ENCODE peak calls at places on chromosome 20, in seven cellular contexts. One of them, this sample, is unnamed.

GRCh38 chr20:45014671-45015415 is 48.5 kb downstream of the STK4 start:
- DNase-seq in activated B cell treated with CpG ODN at 0.5 μM for 24 hours: no peak
- DNase-seq in thoracic aorta: no peak
- DNase-seq in psoas muscle: no peak
- DNase-seq in body of pancreas: no peak
- DNase-seq in cardiac fibroblast: peak; percentile 67
- DNase-seq in mucosa of descending colon: no peak
- DNase-seq in this sample: no peak

GRCh38 chr20:36460648-36461599 is 80.4 kb upstream of the MYL9 start:
- DNase-seq in body of pancreas: peak; percentile 96
- DNase-seq in mucosa of descending colon: peak; percentile 95
- DNase-seq in thoracic aorta: peak; percentile 79
- DNase-seq in psoas muscle: peak; percentile 97
- DNase-seq in activated B cell treated with CpG ODN at 0.5 μM for 24 hours: peak; percentile 85
- DNase-seq in cardiac fibroblast: peak; percentile 90
- DNase-seq in this sample: peak; percentile 92

GRCh38 chr20:44033344-44033743 is 118.7 kb downstream of the TOX2 start:
- DNase-seq in activated B cell treated with CpG ODN at 0.5 μM for 24 hours: no peak
- DNase-seq in thoracic aorta: no peak
- DNase-seq in body of pancreas: no peak
- DNase-seq in psoas muscle: no peak
- DNase-seq in mucosa of descending colon: no peak
- DNase-seq in cardiac fibroblast: peak; percentile 15
- DNase-seq in this sample: no peak

GRCh38 chr20:19056909-19057308 is 155.5 kb upstream of the SLC24A3 start:
- DNase-seq in activated B cell treated with CpG ODN at 0.5 μM for 24 hours: no peak
- DNase-seq in cardiac fibroblast: no peak
- DNase-seq in psoas muscle: no peak
- DNase-seq in thoracic aorta: no peak
- DNase-seq in body of pancreas: no peak
- DNase-seq in mucosa of descending colon: no peak
- DNase-seq in this sample: no peak

GRCh38 chr20:47292581-47292980 is 63.9 kb downstream of the ZMYND8 start:
- DNase-seq in mucosa of descending colon: no peak
- DNase-seq in psoas muscle: no peak
- DNase-seq in activated B cell treated with CpG ODN at 0.5 μM for 24 hours: no peak
- DNase-seq in body of pancreas: no peak
- DNase-seq in cardiac fibroblast: no peak
- DNase-seq in thoracic aorta: no peak
- DNase-seq in this sample: no peak

GRCh38 chr20:37539956-37540455 is 12.3 kb upstream of the BLCAP start:
- DNase-seq in activated B cell treated with CpG ODN at 0.5 μM for 24 hours: no peak
- DNase-seq in body of pancreas: no peak
- DNase-seq in cardiac fibroblast: no peak
- DNase-seq in mucosa of descending colon: no peak
- DNase-seq in thoracic aorta: no peak
- DNase-seq in psoas muscle: no peak
- DNase-seq in this sample: peak; percentile 6

GRCh38 chr20:35511814-35512420 is 17.5 kb downstream of the C20orf173 start:
- DNase-seq in activated B cell treated with CpG ODN at 0.5 μM for 24 hours: no peak
- DNase-seq in thoracic aorta: no peak
- DNase-seq in mucosa of descending colon: no peak
- DNase-seq in cardiac fibroblast: peak; percentile 54
- DNase-seq in psoas muscle: no peak
- DNase-seq in body of pancreas: no peak
- DNase-seq in this sample: no peak

GRCh38 chr20:43771791-43772190 is 45.0 kb upstream of the GTSF1L start:
- DNase-seq in mucosa of descending colon: no peak
- DNase-seq in psoas muscle: no peak
- DNase-seq in body of pancreas: no peak
- DNase-seq in cardiac fibroblast: no peak
- DNase-seq in activated B cell treated with CpG ODN at 0.5 μM for 24 hours: no peak
- DNase-seq in thoracic aorta: no peak
- DNase-seq in this sample: no peak

GRCh38 chr20:16434087-16434664 is 139.1 kb downstream of the KIF16B start:
- DNase-seq in body of pancreas: peak; percentile 51
- DNase-seq in cardiac fibroblast: peak; percentile 48
- DNase-seq in thoracic aorta: no peak
- DNase-seq in psoas muscle: peak; percentile 24
- DNase-seq in mucosa of descending colon: peak; percentile 50
- DNase-seq in activated B cell treated with CpG ODN at 0.5 μM for 24 hours: peak; percentile 48
- DNase-seq in this sample: peak; percentile 69

GRCh38 chr20:52004720-52005119 is 186.9 kb downstream of the ZFP64 start:
- DNase-seq in cardiac fibroblast: peak; percentile 53
- DNase-seq in psoas muscle: no peak
- DNase-seq in thoracic aorta: no peak
- DNase-seq in body of pancreas: no peak
- DNase-seq in mucosa of descending colon: no peak
- DNase-seq in activated B cell treated with CpG ODN at 0.5 μM for 24 hours: no peak
- DNase-seq in this sample: no peak

GRCh38 chr20:32474967-32475819 is 109.9 kb downstream of the NOL4L start:
- DNase-seq in psoas muscle: peak; percentile 88
- DNase-seq in activated B cell treated with CpG ODN at 0.5 μM for 24 hours: no peak
- DNase-seq in thoracic aorta: peak; percentile 21
- DNase-seq in body of pancreas: peak; percentile 86
- DNase-seq in cardiac fibroblast: peak; percentile 92
- DNase-seq in mucosa of descending colon: peak; percentile 96
- DNase-seq in this sample: peak; percentile 93

GRCh38 chr20:31811796-31812728 is 7.1 kb upstream of the MYLK2 start:
- DNase-seq in mucosa of descending colon: no peak
- DNase-seq in psoas muscle: peak; percentile 59
- DNase-seq in body of pancreas: peak; percentile 44
- DNase-seq in activated B cell treated with CpG ODN at 0.5 μM for 24 hours: no peak
- DNase-seq in thoracic aorta: no peak
- DNase-seq in cardiac fibroblast: peak; percentile 70
- DNase-seq in this sample: no peak

GRCh38 chr20:12528591-12529041 is 480.2 kb upstream of the SPTLC3 start:
- DNase-seq in thoracic aorta: no peak
- DNase-seq in mucosa of descending colon: no peak
- DNase-seq in psoas muscle: no peak
- DNase-seq in cardiac fibroblast: no peak
- DNase-seq in body of pancreas: no peak
- DNase-seq in activated B cell treated with CpG ODN at 0.5 μM for 24 hours: no peak
- DNase-seq in this sample: no peak

GRCh38 chr20:1949711-1950110 is 44.1 kb downstream of the PDYN start:
- DNase-seq in body of pancreas: no peak
- DNase-seq in activated B cell treated with CpG ODN at 0.5 μM for 24 hours: no peak
- DNase-seq in psoas muscle: no peak
- DNase-seq in thoracic aorta: no peak
- DNase-seq in cardiac fibroblast: no peak
- DNase-seq in mucosa of descending colon: no peak
- DNase-seq in this sample: no peak

GRCh38 chr20:63815613-63815862 is 15.5 kb downstream of the ZBTB46 start:
- DNase-seq in body of pancreas: no peak
- DNase-seq in psoas muscle: no peak
- DNase-seq in thoracic aorta: no peak
- DNase-seq in mucosa of descending colon: no peak
- DNase-seq in activated B cell treated with CpG ODN at 0.5 μM for 24 hours: no peak
- DNase-seq in cardiac fibroblast: no peak
- DNase-seq in this sample: no peak

GRCh38 chr20:63815869-63816268 is 15.2 kb downstream of the ZBTB46 start:
- DNase-seq in body of pancreas: no peak
- DNase-seq in thoracic aorta: no peak
- DNase-seq in psoas muscle: no peak
- DNase-seq in cardiac fibroblast: no peak
- DNase-seq in mucosa of descending colon: no peak
- DNase-seq in activated B cell treated with CpG ODN at 0.5 μM for 24 hours: no peak
- DNase-seq in this sample: no peak

GRCh38 chr20:63822276-63822696 is 8.8 kb downstream of the ZBTB46 start:
- DNase-seq in activated B cell treated with CpG ODN at 0.5 μM for 24 hours: no peak
- DNase-seq in cardiac fibroblast: no peak
- DNase-seq in psoas muscle: no peak
- DNase-seq in thoracic aorta: no peak
- DNase-seq in body of pancreas: peak; percentile 48
- DNase-seq in mucosa of descending colon: no peak
- DNase-seq in this sample: no peak

GRCh38 chr20:63821824-63822223 is 9.2 kb downstream of the ZBTB46 start:
- DNase-seq in activated B cell treated with CpG ODN at 0.5 μM for 24 hours: no peak
- DNase-seq in psoas muscle: no peak
- DNase-seq in body of pancreas: no peak
- DNase-seq in cardiac fibroblast: no peak
- DNase-seq in thoracic aorta: no peak
- DNase-seq in mucosa of descending colon: no peak
- DNase-seq in this sample: no peak

DNA sequence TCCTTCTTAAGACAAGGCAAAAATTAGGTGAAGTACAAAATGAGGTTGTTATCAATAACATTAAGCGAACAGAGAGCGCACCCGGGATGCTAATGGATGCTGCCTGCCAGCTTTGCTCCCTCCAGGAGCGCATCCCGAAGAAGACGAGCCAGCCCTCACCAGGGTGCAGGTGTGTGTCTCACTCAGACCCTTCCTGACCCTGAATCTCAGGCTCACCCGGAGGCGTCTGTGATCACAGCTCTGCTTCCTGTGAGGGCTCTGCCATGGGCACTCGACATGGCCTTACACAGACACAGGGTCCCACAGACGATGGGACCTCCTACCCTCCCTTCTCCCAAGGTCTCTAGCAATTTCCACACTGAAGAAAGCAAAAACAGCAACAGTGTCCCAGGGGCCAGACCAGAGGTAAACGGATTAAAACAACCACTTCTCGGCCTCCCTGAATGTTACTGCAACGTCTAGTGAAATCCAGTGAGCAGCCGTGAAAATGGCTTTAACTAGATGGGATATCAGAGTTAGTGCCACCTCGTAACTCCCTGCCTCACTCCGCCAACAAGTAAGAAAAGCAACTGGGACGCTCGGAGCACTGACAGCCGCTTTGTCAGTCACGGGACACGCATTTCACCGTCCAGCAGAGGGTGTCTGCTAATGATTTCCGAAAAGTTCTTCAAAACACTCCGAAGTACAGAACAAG is 11.7 kb downstream of the ZBTB46 start:
- DNase-seq in body of pancreas: no peak
- DNase-seq in cardiac fibroblast: peak; percentile 49
- DNase-seq in activated B cell treated with CpG ODN at 0.5 μM for 24 hours: no peak
- DNase-seq in thoracic aorta: no peak
- DNase-seq in mucosa of descending colon: no peak
- DNase-seq in psoas muscle: no peak
- DNase-seq in this sample: no peak
- TF ChIP-seq CTCF in body of pancreas: no peak
- TF ChIP-seq CTCF in cardiac fibroblast: peak; percentile 35
- TF ChIP-seq CTCF in activated B cell treated with CpG ODN at 0.5 μM for 24 hours: no peak
- TF ChIP-seq CTCF in thoracic aorta: no peak
- TF ChIP-seq CTCF in mucosa of descending colon: no peak
- TF ChIP-seq CTCF in psoas muscle: peak; percentile 44
- TF ChIP-seq CTCF in this sample: peak; percentile 56

GRCh38 chr20:62368629-62369507 is 1.8 kb upstream of the LAMA5 start:
- DNase-seq in thoracic aorta: no peak
- DNase-seq in mucosa of descending colon: no peak
- DNase-seq in psoas muscle: peak; percentile 67
- DNase-seq in body of pancreas: no peak
- DNase-seq in cardiac fibroblast: peak; percentile 45
- DNase-seq in activated B cell treated with CpG ODN at 0.5 μM for 24 hours: no peak
- DNase-seq in this sample: no peak
- TF ChIP-seq CTCF in thoracic aorta: peak; percentile 48
- TF ChIP-seq CTCF in mucosa of descending colon: peak; percentile 14
- TF ChIP-seq CTCF in psoas muscle: peak; percentile 41
- TF ChIP-seq CTCF in body of pancreas: no peak
- TF ChIP-seq CTCF in cardiac fibroblast: peak; percentile 30
- TF ChIP-seq CTCF in activated B cell treated with CpG ODN at 0.5 μM for 24 hours: no peak
- TF ChIP-seq CTCF in this sample: peak; percentile 83

DNA sequence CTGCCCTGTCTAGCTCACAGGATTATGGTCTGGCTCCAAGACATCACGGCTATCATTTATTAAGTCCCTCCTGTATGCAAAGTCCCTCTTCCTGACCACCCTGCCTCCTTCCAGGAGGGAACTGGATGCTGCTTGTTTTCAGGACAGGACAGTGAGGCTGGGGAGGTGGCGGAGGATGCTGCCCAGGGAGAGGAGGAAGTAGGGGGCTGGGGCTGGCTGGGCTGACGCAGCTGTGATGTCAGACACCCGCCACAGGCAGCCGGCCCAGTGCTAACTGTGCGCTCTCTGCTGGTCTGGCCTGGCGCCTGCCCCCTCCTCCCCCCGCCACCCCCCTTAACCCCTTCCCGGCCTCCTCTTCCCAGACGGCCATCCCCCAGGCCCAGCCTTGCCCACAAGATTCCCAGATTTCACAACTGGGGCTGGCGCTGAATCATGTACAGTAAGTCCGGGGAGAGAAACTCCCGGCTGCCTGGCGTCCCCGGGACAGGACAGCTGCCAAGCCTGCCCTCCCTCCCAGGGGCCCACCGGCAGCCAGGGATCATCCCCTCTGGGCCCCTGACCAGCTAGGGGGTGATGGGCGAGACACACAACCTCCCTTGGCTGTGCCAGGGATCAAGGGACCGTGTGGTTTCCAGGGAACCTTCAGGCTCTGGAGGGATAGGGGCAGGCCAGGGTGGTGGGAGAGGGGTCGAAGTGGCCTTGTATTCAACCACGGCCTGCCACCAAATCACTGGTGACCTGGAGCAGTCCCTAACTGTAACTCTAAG is 118.1 kb downstream of the CEBPB start:
- DNase-seq in body of pancreas: peak; percentile 88
- DNase-seq in thoracic aorta: peak; percentile 91
- DNase-seq in cardiac fibroblast: peak; percentile 99
- DNase-seq in activated B cell treated with CpG ODN at 0.5 μM for 24 hours: no peak
- DNase-seq in psoas muscle: peak; percentile 93
- DNase-seq in mucosa of descending colon: peak; percentile 89
- DNase-seq in this sample: no peak
- TF ChIP-seq CTCF in body of pancreas: no peak
- TF ChIP-seq CTCF in thoracic aorta: no peak
- TF ChIP-seq CTCF in cardiac fibroblast: no peak
- TF ChIP-seq CTCF in activated B cell treated with CpG ODN at 0.5 μM for 24 hours: no peak
- TF ChIP-seq CTCF in psoas muscle: no peak
- TF ChIP-seq CTCF in mucosa of descending colon: no peak
- TF ChIP-seq CTCF in this sample: no peak

GRCh38 chr20:57692393-57692792 is 17.4 kb downstream of the PMEPA1 start:
- DNase-seq in mucosa of descending colon: no peak
- DNase-seq in psoas muscle: no peak
- DNase-seq in body of pancreas: no peak
- DNase-seq in cardiac fibroblast: no peak
- DNase-seq in thoracic aorta: no peak
- DNase-seq in activated B cell treated with CpG ODN at 0.5 μM for 24 hours: no peak
- DNase-seq in this sample: no peak

GRCh38 chr20:57693670-57694329 is 16.0 kb downstream of the PMEPA1 start:
- DNase-seq in thoracic aorta: no peak
- DNase-seq in mucosa of descending colon: no peak
- DNase-seq in cardiac fibroblast: no peak
- DNase-seq in body of pancreas: no peak
- DNase-seq in psoas muscle: no peak
- DNase-seq in activated B cell treated with CpG ODN at 0.5 μM for 24 hours: no peak
- DNase-seq in this sample: no peak

GRCh38 chr20:57695012-57695411 is 14.8 kb downstream of the PMEPA1 start:
- DNase-seq in cardiac fibroblast: no peak
- DNase-seq in body of pancreas: peak; percentile 71
- DNase-seq in mucosa of descending colon: no peak
- DNase-seq in psoas muscle: no peak
- DNase-seq in activated B cell treated with CpG ODN at 0.5 μM for 24 hours: no peak
- DNase-seq in thoracic aorta: no peak
- DNase-seq in this sample: no peak

GRCh38 chr20:57694481-57694880 is 15.3 kb downstream of the PMEPA1 start:
- DNase-seq in body of pancreas: no peak
- DNase-seq in thoracic aorta: no peak
- DNase-seq in mucosa of descending colon: no peak
- DNase-seq in activated B cell treated with CpG ODN at 0.5 μM for 24 hours: no peak
- DNase-seq in cardiac fibroblast: no peak
- DNase-seq in psoas muscle: no peak
- DNase-seq in this sample: no peak

GRCh38 chr20:57693002-57693582 is 16.7 kb downstream of the PMEPA1 start:
- DNase-seq in body of pancreas: peak; percentile 78
- DNase-seq in thoracic aorta: no peak
- DNase-seq in psoas muscle: no peak
- DNase-seq in cardiac fibroblast: no peak
- DNase-seq in mucosa of descending colon: peak; percentile 85
- DNase-seq in activated B cell treated with CpG ODN at 0.5 μM for 24 hours: no peak
- DNase-seq in this sample: no peak
- TF ChIP-seq CTCF in body of pancreas: peak; percentile 46
- TF ChIP-seq CTCF in thoracic aorta: no peak
- TF ChIP-seq CTCF in psoas muscle: peak; percentile 10
- TF ChIP-seq CTCF in cardiac fibroblast: no peak
- TF ChIP-seq CTCF in mucosa of descending colon: peak; percentile 59
- TF ChIP-seq CTCF in activated B cell treated with CpG ODN at 0.5 μM for 24 hours: no peak
- TF ChIP-seq CTCF in this sample: no peak